ENCODE peak calls at places on chromosomes 4 and X, in nine cellular contexts. D is bronchial epithelial cell, X is fibroblast of the aortic adventitia, V is cardiac muscle cell, I is Calu3, O is A549, N is IMR-90, U is B cell, B is MCF 10A. E is an unnamed sample.

GRCh38 chr4:113122066-113122465 is 72.6 kb downstream of the ANK2 start:
- DNase-seq in I (no peak), V (no peak), B (no peak), U (no peak), N (no peak), X (no peak), D (no peak), O (no peak), E (no peak)

GRCh38 chr4:156889616-156890594 is 81.7 kb downstream of the PDGFC start:
- DNase-seq in I (peak; percentile 26), U (no peak), D (peak; percentile 68), N (peak; percentile 83), B (peak; percentile 71), X (peak; percentile 89), V (peak; percentile 87), O (no peak), E (no peak)

GRCh38 chr4:69032847-69033638 is 63.2 kb upstream of the UGT2B7 start:
- DNase-seq in N (peak; percentile 15), I (no peak), V (no peak), B (peak; percentile 76), O (peak; percentile 70), U (no peak), D (peak; percentile 87), X (peak; percentile 36), E (no peak)

GRCh38 chrX:148049441-148049840 is 68.3 kb downstream of the FMR1NB start:
- DNase-seq in B (peak; percentile 38), O (peak; percentile 24), D (peak; percentile 23), U (peak; percentile 48), X (peak; percentile 47), I (peak; percentile 1), N (peak; percentile 18), V (peak; percentile 48), E (peak; percentile 21)

GRCh38 chr4:110074570-110074969 is 123.8 kb downstream of the ELOVL6 start:
- DNase-seq in X (no peak), O (no peak), D (no peak), N (no peak), I (no peak), U (no peak), B (no peak), V (no peak), E (no peak)

GRCh38 chr4:147019061-147019460 is 73.4 kb upstream of the TTC29 start:
- DNase-seq in U (peak; percentile 64), D (peak; percentile 54), V (peak; percentile 77), N (peak; percentile 56), X (peak; percentile 77), B (peak; percentile 84), O (peak; percentile 53), I (peak; percentile 65), E (peak; percentile 50)

GRCh38 chr4:74906771-74907170 is 26.1 kb upstream of the PARM1 start:
- DNase-seq in O (no peak), B (no peak), X (no peak), I (no peak), D (no peak), V (no peak), U (no peak), N (no peak), E (no peak)

GRCh38 chr4:147741190-147741788 is 9.4 kb downstream of the ARHGAP10 start:
- DNase-seq in X (peak; percentile 77), D (no peak), B (no peak), U (no peak), N (peak; percentile 71), O (no peak), V (peak; percentile 38), I (no peak), E (no peak)

GRCh38 chrX:78024349-78025108 is 55.1 kb upstream of the PGAM4 start:
- DNase-seq in V (peak; percentile 19), B (peak; percentile 49), U (peak; percentile 54), I (peak; percentile 67), X (peak; percentile 3), O (peak; percentile 33), N (peak; percentile 2), D (peak; percentile 22), E (peak; percentile 34)

GRCh38 chr4:1356181-1356998 is 9.4 kb downstream of the UVSSA start:
- DNase-seq in X (peak; percentile 58), V (peak; percentile 67), D (no peak), U (peak; percentile 65), I (peak; percentile 48), N (peak; percentile 32), B (peak; percentile 37), O (peak; percentile 61), E (peak; percentile 85)

GRCh38 chr4:10456270-10457254 is 664 bp downstream of the ZNF518B start:
- DNase-seq in D (peak; percentile 29), V (peak; percentile 74), N (peak; percentile 56), O (peak; percentile 56), U (peak; percentile 77), B (no peak), X (peak; percentile 56), I (no peak), E (peak; percentile 84)

GRCh38 chr4:43330288-43330687 is 437.8 kb downstream of the GRXCR1 start:
- DNase-seq in B (peak; percentile 95), V (peak; percentile 54), U (no peak), O (no peak), X (peak; percentile 70), N (peak; percentile 75), D (peak; percentile 95), I (no peak), E (no peak)

GRCh38 chr4:72974694-72975487 is 94.6 kb downstream of the COX18 start:
- DNase-seq in B (peak; percentile 12), X (peak; percentile 60), D (peak; percentile 33), I (no peak), U (no peak), V (peak; percentile 56), N (peak; percentile 56), O (peak; percentile 55), E (no peak)

GRCh38 chr4:182736207-182736606 is 181.0 kb downstream of the DCTD start:
- DNase-seq in V (no peak), D (peak; percentile 88), U (no peak), O (no peak), N (no peak), I (no peak), B (peak; percentile 48), X (no peak), E (no peak)
- TF ChIP-seq CTCF in V (no peak), D (no peak), U (no peak), O (no peak), N (no peak), I (no peak), B (no peak), X (no peak), E (no peak)

DNA sequence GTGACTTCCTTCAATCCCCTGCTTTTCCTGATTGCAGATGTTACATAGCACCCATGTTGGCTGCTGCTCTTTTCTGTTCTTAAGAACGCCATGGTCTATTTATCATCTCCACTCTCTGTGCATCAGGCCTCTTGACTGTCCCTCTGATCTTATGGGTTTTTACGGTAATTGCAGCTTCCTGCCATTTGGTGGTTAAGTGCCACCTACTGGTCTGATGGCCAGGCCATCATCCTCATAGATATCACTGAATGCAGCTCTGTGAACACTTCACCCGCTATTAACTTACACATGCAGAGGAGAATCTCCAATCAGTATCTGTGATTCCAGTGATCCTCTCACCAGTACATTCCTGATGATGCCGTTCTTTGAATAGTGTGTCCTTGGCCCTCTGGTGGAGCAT is 382.4 kb downstream of the TRAM1L1 start:
- DNase-seq in B (peak; percentile 17), O (peak; percentile 11), N (no peak), U (no peak), D (no peak), X (no peak), I (no peak), V (no peak), E (peak; percentile 13)
- TF ChIP-seq CTCF in B (no peak), O (no peak), N (no peak), U (no peak), D (no peak), X (no peak), I (no peak), V (no peak), E (no peak)

GRCh38 chrX:80246273-80246672 is 174.0 kb upstream of the TENT5D start:
- DNase-seq in D (peak; percentile 5), I (no peak), N (no peak), U (no peak), V (peak; percentile 2), O (peak; percentile 5), B (peak; percentile 21), X (peak; percentile 22), E (no peak)
- TF ChIP-seq CTCF in D (no peak), I (no peak), N (no peak), U (no peak), V (no peak), O (no peak), B (no peak), X (no peak), E (no peak)

DNA sequence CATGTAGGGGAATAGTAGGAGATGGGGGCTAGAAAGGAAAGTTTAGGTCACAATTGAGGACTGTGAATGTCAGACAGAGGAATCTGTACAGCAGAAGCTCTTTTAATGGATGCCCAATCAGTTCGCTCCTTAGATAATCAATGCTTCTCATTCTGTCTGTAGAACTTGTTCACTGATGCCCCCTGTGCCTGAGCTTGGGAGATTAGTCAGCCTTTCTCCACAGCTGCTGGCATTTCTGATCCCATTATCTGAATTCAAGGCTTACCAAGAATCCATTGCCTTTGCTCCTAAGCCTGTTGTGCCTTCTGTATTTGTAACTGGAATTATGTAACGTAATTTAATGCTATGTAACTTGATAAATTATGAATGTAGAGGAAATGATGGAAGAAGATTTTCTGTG is 53.2 kb upstream of the BBS12 start:
- DNase-seq in I (no peak), B (no peak), U (no peak), O (no peak), N (no peak), X (no peak), D (no peak), V (no peak), E (no peak)
- TF ChIP-seq CTCF in I (no peak), B (no peak), U (no peak), O (no peak), N (no peak), X (no peak), D (no peak), V (no peak), E (no peak)

GRCh38 chrX:107738768-107739167 is 36.8 kb downstream of the TSC22D3 start:
- DNase-seq in N (no peak), D (no peak), O (no peak), V (no peak), B (no peak), I (no peak), X (no peak), U (no peak), E (no peak)

GRCh38 chrX:107739541-107739940 is 36.0 kb downstream of the TSC22D3 start:
- DNase-seq in I (no peak), O (no peak), U (no peak), X (no peak), B (no peak), N (no peak), D (no peak), V (no peak), E (no peak)

GRCh38 chrX:107741318-107741813 is 34.2 kb downstream of the TSC22D3 start:
- DNase-seq in D (no peak), U (no peak), X (no peak), V (no peak), I (no peak), B (no peak), O (no peak), N (no peak), E (no peak)

GRCh38 chrX:107736781-107737531 is 38.6 kb downstream of the TSC22D3 start:
- DNase-seq in D (no peak), B (peak; percentile 64), N (no peak), X (no peak), O (peak; percentile 17), I (no peak), U (no peak), V (no peak), E (no peak)

DNA sequence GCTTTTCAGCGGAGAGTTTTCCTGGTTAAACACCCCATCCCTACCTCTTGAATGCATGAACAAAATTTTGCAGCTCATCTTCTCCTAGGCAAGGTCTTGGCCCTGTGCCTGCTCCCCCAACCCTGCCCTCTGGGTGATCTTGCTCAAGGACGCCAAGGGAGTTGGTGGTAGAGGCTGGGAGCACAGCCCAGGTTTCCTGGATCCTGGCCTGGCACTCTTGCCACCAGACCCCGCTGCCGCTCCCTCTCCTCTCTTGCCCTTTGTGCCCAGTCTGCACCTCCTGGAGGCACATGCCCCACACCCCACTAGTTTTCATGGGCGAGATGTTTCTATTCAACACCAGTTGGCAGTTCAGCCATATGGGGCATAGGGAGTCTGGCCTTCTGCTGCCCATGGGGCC is 37.3 kb downstream of the TSC22D3 start:
- DNase-seq in D (no peak), I (no peak), B (peak; percentile 37), N (no peak), U (no peak), X (no peak), V (no peak), O (no peak), E (no peak)
- TF ChIP-seq CTCF in D (no peak), I (no peak), B (no peak), N (no peak), U (no peak), X (no peak), V (no peak), O (no peak), E (no peak)